ENCODE peak calls at places on chromosomes 7 and 10, in five cellular contexts. J, H, P, F and I are unnamed samples.

GRCh38 chr7:151539055-151539714 is 19.5 kb upstream of the RHEB start:
- DNase-seq in J (peak), H (no peak), P (no peak), F (peak), I (peak)

GRCh38 chr7:29255199-29255838 is 60.7 kb downstream of the CHN2 start:
- DNase-seq in J (no peak), H (no peak), P (no peak), F (no peak), I (no peak)

GRCh38 chr7:140983802-140984201 is 30.9 kb downstream of the MRPS33 start:
- DNase-seq in J (peak), H (no peak), P (no peak), F (peak), I (peak)

GRCh38 chr7:131231381-131232220 is 96.1 kb upstream of the MKLN1 start:
- DNase-seq in J (no peak), H (no peak), P (peak), F (peak), I (no peak)

GRCh38 chr10:22321831-22322662 is 1.1 kb downstream of the BMI1 start:
- DNase-seq in J (peak), H (peak), P (no peak), F (no peak), I (peak)

GRCh38 chr7:127486654-127487053 is 94.1 kb upstream of the ZNF800 start:
- DNase-seq in J (peak), H (peak), P (no peak), F (peak), I (peak)

GRCh38 chr7:159098424-159098786 is 46.3 kb downstream of the VIPR2 start:
- DNase-seq in J (no peak), H (no peak), P (no peak), F (no peak), I (no peak)

GRCh38 chr7:100160067-100160466 is 1.5 kb upstream of the TRAPPC14 start:
- DNase-seq in J (no peak), H (no peak), P (no peak), F (no peak), I (no peak)

GRCh38 chr10:12350167-12350872 is 973 bp downstream of the CAMK1D start:
- DNase-seq in J (peak), H (peak), P (no peak), F (peak), I (peak)

GRCh38 chr7:64938540-64938939 is 35.5 kb downstream of the ZNF273 start:
- DNase-seq in J (no peak), H (no peak), P (no peak), F (no peak), I (no peak)

GRCh38 chr10:71598673-71599072 is 120.9 kb downstream of the C10orf105 start:
- DNase-seq in J (no peak), H (no peak), P (no peak), F (no peak), I (no peak)

GRCh38 chr10:46558411-46559185 is 2.1 kb upstream of the GPRIN2 start:
- DNase-seq in J (no peak), H (no peak), P (no peak), F (no peak), I (no peak)

GRCh38 chr7:31373337-31374289 is 33.1 kb upstream of the NEUROD6 start:
- DNase-seq in J (peak), H (peak), P (no peak), F (peak), I (peak)

GRCh38 chr7:34620425-34620824 is 37.6 kb upstream of the NPSR1 start:
- DNase-seq in J (no peak), H (no peak), P (no peak), F (no peak), I (no peak)

GRCh38 chr10:43137701-43137970 is 609 bp upstream of the CSGALNACT2 start:
- DNase-seq in J (peak), H (no peak), P (no peak), F (peak), I (peak)

GRCh38 chr7:68509054-68509453 is 1089.2 kb upstream of the AUTS2 start:
- DNase-seq in J (no peak), H (no peak), P (no peak), F (no peak), I (no peak)

GRCh38 chr10:88169037-88169319 is 305.6 kb downstream of the PTEN start:
- DNase-seq in J (no peak), H (no peak), P (no peak), F (no peak), I (no peak)

GRCh38 chr7:123633553-123633952 is 22.1 kb upstream of the LMOD2 start:
- DNase-seq in J (no peak), H (peak), P (no peak), F (peak), I (no peak)

GRCh38 chr7:157490465-157490912 is 153.7 kb downstream of the DNAJB6 start:
- DNase-seq in J (no peak), H (peak), P (peak), F (peak), I (no peak)

GRCh38 chr10:118483496-118483895 is 112.0 kb downstream of the PRLHR start:
- DNase-seq in J (no peak), H (no peak), P (no peak), F (no peak), I (peak)

GRCh38 chr7:113945018-113945938 is 26.5 kb upstream of the PPP1R3A start:
- DNase-seq in J (no peak), H (peak), P (no peak), F (no peak), I (no peak)

GRCh38 chr7:909358-910329 is 33.3 kb downstream of the GET4 start:
- DNase-seq in J (peak), H (no peak), P (no peak), F (peak), I (no peak)

GRCh38 chr10:117441812-117442443 is 66.7 kb upstream of the PDZD8 start:
- DNase-seq in J (no peak), H (peak), P (no peak), F (no peak), I (no peak)

GRCh38 chr10:107589081-107589480 is 424.6 kb upstream of the SORCS1 start:
- DNase-seq in J (no peak), H (no peak), P (no peak), F (no peak), I (no peak)

GRCh38 chr10:50216894-50217293 is 34.4 kb downstream of the ASAH2 start:
- DNase-seq in J (peak), H (peak), P (no peak), F (peak), I (peak)

GRCh38 chr10:105545101-105545500 is 904.0 kb downstream of the SORCS3 start:
- DNase-seq in J (no peak), H (no peak), P (no peak), F (no peak), I (no peak)

GRCh38 chr7:135193615-135194081 is 17.7 kb downstream of the WDR91 start:
- DNase-seq in J (no peak), H (peak), P (no peak), F (peak), I (no peak)

GRCh38 chr10:61452655-61453641 is at the start of gene TMEM26:
- DNase-seq in J (peak), H (no peak), P (no peak), F (peak), I (peak)

GRCh38 chr10:69862882-69863530 is 61.3 kb downstream of the COL13A1 start:
- DNase-seq in J (no peak), H (no peak), P (no peak), F (no peak), I (no peak)

GRCh38 chr10:53598914-53599313 is 826.3 kb upstream of the MBL2 start:
- DNase-seq in J (no peak), H (peak), P (no peak), F (no peak), I (peak)

GRCh38 chr7:24024689-24025088 is 259.3 kb upstream of the NPY start:
- DNase-seq in J (peak), H (no peak), P (no peak), F (no peak), I (no peak)
- H2AFZ ChIP-seq in J (peak), H (no peak), P (no peak), F (peak), I (peak)

GRCh38 chr7:12623223-12623622 is 52.7 kb downstream of the SCIN start:
- DNase-seq in J (no peak), H (no peak), P (no peak), F (no peak), I (no peak)
- H2AFZ ChIP-seq in J (peak), H (no peak), P (no peak), F (no peak), I (peak)

GRCh38 chr10:77177589-77177988 is 460.0 kb downstream of the KCNMA1 start:
- DNase-seq in J (no peak), H (no peak), P (no peak), F (no peak), I (no peak)

GRCh38 chr10:77182803-77183202 is 454.8 kb downstream of the KCNMA1 start:
- DNase-seq in J (no peak), H (no peak), P (no peak), F (no peak), I (no peak)

GRCh38 chr10:77180794-77181193 is 456.8 kb downstream of the KCNMA1 start:
- DNase-seq in J (no peak), H (peak), P (no peak), F (peak), I (no peak)

GRCh38 chr10:77179015-77179695 is 458.5 kb downstream of the KCNMA1 start:
- DNase-seq in J (peak), H (peak), P (no peak), F (peak), I (peak)

GRCh38 chr10:77180104-77180503 is 457.5 kb downstream of the KCNMA1 start:
- DNase-seq in J (no peak), H (no peak), P (no peak), F (no peak), I (no peak)
- H2AFZ ChIP-seq in J (no peak), H (no peak), P (no peak), F (no peak), I (no peak)

DNA sequence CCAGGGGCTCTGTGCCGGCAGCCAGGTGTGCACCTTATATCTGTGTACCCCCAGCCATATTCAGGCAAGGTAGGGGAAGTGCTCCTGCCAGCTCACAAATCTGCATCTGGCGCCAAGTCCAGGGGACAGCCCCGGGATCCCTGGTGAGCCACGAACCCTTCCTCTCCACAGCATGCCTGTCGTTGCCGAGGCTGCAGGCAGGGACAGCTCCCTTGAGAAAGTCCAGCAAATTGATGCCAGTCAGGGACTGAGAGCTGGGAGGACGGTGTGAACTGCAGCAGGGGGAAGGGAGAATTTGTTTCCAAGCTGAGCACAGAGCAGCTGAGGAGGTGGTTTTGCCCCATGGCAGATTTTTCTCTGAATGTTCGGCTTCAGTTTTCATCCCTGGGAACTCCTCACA is 919 bp downstream of the PLA2G12B start:
- DNase-seq in J (peak), H (peak), P (no peak), F (no peak), I (peak)
- H2AFZ ChIP-seq in J (peak), H (no peak), P (no peak), F (peak), I (peak)

GRCh38 chr10:75187961-75188426 is 22.6 kb upstream of the VDAC2 start:
- DNase-seq in J (peak), H (peak), P (peak), F (peak), I (peak)
- H2AFZ ChIP-seq in J (peak), H (peak), P (peak), F (no peak), I (no peak)

DNA sequence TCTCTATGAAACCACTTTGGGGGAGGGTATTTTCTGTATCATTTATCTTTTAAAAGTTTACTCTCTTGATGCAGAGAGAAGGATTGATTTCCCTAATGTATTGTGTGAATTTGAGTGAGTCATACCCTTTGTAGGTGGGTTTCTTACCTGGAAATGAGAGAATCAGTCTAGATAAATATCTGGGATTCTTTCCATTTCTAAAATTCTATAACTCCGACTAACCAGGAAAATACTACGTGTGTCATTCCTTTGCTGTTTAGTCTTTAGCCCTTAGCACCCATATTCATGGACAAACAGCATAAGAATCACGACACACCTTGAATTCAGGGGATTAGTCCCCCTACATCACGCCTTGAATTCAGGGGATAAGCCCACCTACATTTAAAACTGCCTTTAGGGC is 139.1 kb downstream of the GATA3 start:
- DNase-seq in J (no peak), H (no peak), P (no peak), F (no peak), I (peak)
- H2AFZ ChIP-seq in J (no peak), H (peak), P (no peak), F (no peak), I (peak)

DNA sequence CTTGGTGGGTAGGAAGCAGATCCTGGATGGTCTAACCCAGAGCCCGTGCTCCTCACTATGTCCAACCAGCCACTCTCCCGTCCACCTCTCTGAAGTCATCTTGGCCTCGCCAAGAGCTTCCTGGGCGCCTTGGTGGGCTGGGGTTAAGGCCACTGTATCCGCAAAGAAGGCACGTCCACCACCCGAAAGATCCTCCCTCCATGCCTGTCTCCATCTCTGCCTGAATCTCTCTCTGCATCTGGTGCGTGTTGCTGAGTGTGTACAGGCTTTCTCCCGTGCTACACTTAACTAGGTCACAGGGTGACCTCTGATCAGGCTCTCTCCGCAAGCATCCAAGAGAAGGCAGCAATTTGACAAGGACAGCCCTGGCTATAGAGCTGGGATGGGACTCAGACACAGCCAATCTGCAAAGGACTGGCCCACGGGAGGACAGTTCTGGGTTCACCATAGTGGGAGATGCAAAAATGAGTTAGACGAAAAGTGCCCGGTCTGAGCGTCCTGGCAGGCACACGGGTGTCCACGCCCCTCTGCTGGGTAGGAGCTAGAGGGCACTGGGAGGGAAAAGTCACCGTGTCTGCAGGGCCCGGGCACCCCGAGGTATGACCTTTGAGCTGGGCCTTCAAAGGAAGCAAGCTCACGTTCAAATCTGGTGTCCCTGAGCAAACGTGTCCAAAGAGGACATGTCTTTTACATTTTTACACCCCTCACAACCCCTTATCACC is 9.4 kb upstream of the RFC2 start:
- DNase-seq in J (no peak), H (no peak), P (no peak), F (no peak), I (no peak)
- H2AFZ ChIP-seq in J (no peak), H (no peak), P (no peak), F (peak), I (peak)

DNA sequence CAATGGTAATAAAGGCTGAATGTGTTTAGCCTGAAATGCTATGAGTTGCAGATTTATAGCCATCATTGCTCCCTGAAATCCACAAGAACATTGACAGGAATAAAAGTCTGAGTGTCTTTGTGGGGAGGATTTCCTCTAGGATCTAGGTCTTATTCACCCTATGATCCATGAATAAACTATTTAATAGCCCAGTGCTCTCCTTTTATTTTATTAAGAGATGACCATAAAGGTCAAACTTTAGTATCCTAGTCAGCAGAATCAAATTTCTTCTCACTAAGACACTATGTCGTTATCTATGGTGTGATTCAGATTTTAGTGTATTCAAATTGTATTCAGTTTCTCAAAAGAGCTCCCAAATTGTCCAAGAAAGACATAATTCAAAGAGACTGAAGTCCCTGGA is 67.8 kb upstream of the AKR1E2 start:
- DNase-seq in J (no peak), H (no peak), P (no peak), F (peak), I (no peak)
- H2AFZ ChIP-seq in J (no peak), H (no peak), P (no peak), F (no peak), I (no peak)